ENCODE peak calls at places on chromosome 4, in five cellular contexts. Z is OCI-LY7, T is Right ventricle myocardium superior, W is amniotic epithelial cell, J is RWPE1. V is an unnamed sample.

GRCh38 chr4:88005086-88005485 is 2.3 kb upstream of the PKD2 start:
- DNase-seq in Z (no peak), T (no peak), W (no peak), J (no peak), V (no peak)

GRCh38 chr4:184988611-184989010 is 29.7 kb upstream of the HELT start:
- DNase-seq in Z (no peak), T (no peak), W (peak; percentile 26), J (no peak), V (no peak)

GRCh38 chr4:148112231-148112982 is 329.8 kb downstream of the NR3C2 start:
- DNase-seq in Z (no peak), T (no peak), W (peak; percentile 89), J (no peak), V (no peak)

GRCh38 chr4:11821774-11822430 is 393.2 kb upstream of the HS3ST1 start:
- DNase-seq in Z (no peak), T (no peak), W (no peak), J (no peak), V (no peak)

GRCh38 chr4:173025131-173025530 is 143.5 kb upstream of the GALNT7 start:
- DNase-seq in Z (peak; percentile 78), T (no peak), W (peak; percentile 69), J (peak; percentile 63), V (no peak)

GRCh38 chr4:25852105-25852504 is 10.7 kb downstream of the SEL1L3 start:
- DNase-seq in Z (no peak), T (no peak), W (no peak), J (no peak), V (no peak)

GRCh38 chr4:176587920-176588319 is 204.8 kb downstream of the VEGFC start:
- DNase-seq in Z (no peak), T (no peak), W (peak; percentile 99), J (no peak), V (no peak)

GRCh38 chr4:47531954-47532321 is 46.9 kb downstream of the ATP10D start:
- DNase-seq in Z (no peak), T (no peak), W (no peak), J (no peak), V (no peak)

GRCh38 chr4:101853028-101853427 is 62.5 kb downstream of the BANK1 start:
- DNase-seq in Z (no peak), T (no peak), W (no peak), J (no peak), V (no peak)

GRCh38 chr4:82745173-82745842 is 53.3 kb downstream of the SCD5 start:
- DNase-seq in Z (no peak), T (no peak), W (peak; percentile 15), J (peak; percentile 62), V (no peak)